ENCODE peak calls at places on chromosome 16, in eight cellular contexts. One of them, this sample, is unnamed.

GRCh38 chr16:67389911-67390815 is 3.1 kb downstream of the TPPP3 start:
- DNase-seq in non-pigmented ciliary epithelial cell: no peak
- DNase-seq in HFF-Myc: no peak
- DNase-seq in NCI-H345: no peak
- DNase-seq in activated naive CD4-positive, alpha-beta T cell treated with anti-CD3 and anti-CD28 coated beads, Interleukin-2, amount 10 ng/mL, durations not matched to agents 7 days and 5 days: no peak
- DNase-seq in activated CD4-positive, CD25-positive, alpha-beta regulatory T cell treated with anti-CD3 and anti-CD28 coated beads, Interleukin-2, amount 50 U/mL, for 16 hours: no peak
- DNase-seq in cerebellar nuclear complex: no peak
- DNase-seq in NCI-H774: no peak
- DNase-seq in this sample: peak; percentile 43

GRCh38 chr16:21326459-21326858 is 48.4 kb upstream of the CRYM start:
- DNase-seq in cerebellar nuclear complex: no peak
- DNase-seq in activated CD4-positive, CD25-positive, alpha-beta regulatory T cell treated with anti-CD3 and anti-CD28 coated beads, Interleukin-2, amount 50 U/mL, for 16 hours: no peak
- DNase-seq in non-pigmented ciliary epithelial cell: no peak
- DNase-seq in NCI-H774: no peak
- DNase-seq in activated naive CD4-positive, alpha-beta T cell treated with anti-CD3 and anti-CD28 coated beads, Interleukin-2, amount 10 ng/mL, durations not matched to agents 7 days and 5 days: no peak
- DNase-seq in HFF-Myc: no peak
- DNase-seq in NCI-H345: no peak
- DNase-seq in this sample: no peak

GRCh38 chr16:75062135-75062943 is 54.2 kb downstream of the LDHD start:
- DNase-seq in non-pigmented ciliary epithelial cell: no peak
- DNase-seq in NCI-H774: no peak
- DNase-seq in cerebellar nuclear complex: no peak
- DNase-seq in NCI-H345: no peak
- DNase-seq in activated naive CD4-positive, alpha-beta T cell treated with anti-CD3 and anti-CD28 coated beads, Interleukin-2, amount 10 ng/mL, durations not matched to agents 7 days and 5 days: no peak
- DNase-seq in HFF-Myc: no peak
- DNase-seq in activated CD4-positive, CD25-positive, alpha-beta regulatory T cell treated with anti-CD3 and anti-CD28 coated beads, Interleukin-2, amount 50 U/mL, for 16 hours: no peak
- DNase-seq in this sample: peak; percentile 80

GRCh38 chr16:58187092-58187491 is 10.8 kb downstream of the CSNK2A2 start:
- DNase-seq in cerebellar nuclear complex: no peak
- DNase-seq in non-pigmented ciliary epithelial cell: no peak
- DNase-seq in NCI-H345: no peak
- DNase-seq in NCI-H774: no peak
- DNase-seq in activated CD4-positive, CD25-positive, alpha-beta regulatory T cell treated with anti-CD3 and anti-CD28 coated beads, Interleukin-2, amount 50 U/mL, for 16 hours: no peak
- DNase-seq in activated naive CD4-positive, alpha-beta T cell treated with anti-CD3 and anti-CD28 coated beads, Interleukin-2, amount 10 ng/mL, durations not matched to agents 7 days and 5 days: no peak
- DNase-seq in HFF-Myc: no peak
- DNase-seq in this sample: no peak

GRCh38 chr16:88331989-88332920 is 50.5 kb upstream of the ZNF469 start:
- DNase-seq in HFF-Myc: peak; percentile 95
- DNase-seq in activated naive CD4-positive, alpha-beta T cell treated with anti-CD3 and anti-CD28 coated beads, Interleukin-2, amount 10 ng/mL, durations not matched to agents 7 days and 5 days: no peak
- DNase-seq in non-pigmented ciliary epithelial cell: peak; percentile 99
- DNase-seq in NCI-H774: no peak
- DNase-seq in cerebellar nuclear complex: no peak
- DNase-seq in NCI-H345: no peak
- DNase-seq in activated CD4-positive, CD25-positive, alpha-beta regulatory T cell treated with anti-CD3 and anti-CD28 coated beads, Interleukin-2, amount 50 U/mL, for 16 hours: no peak
- DNase-seq in this sample: no peak

GRCh38 chr16:65195998-65196397 is 74.1 kb upstream of the CDH11 start:
- DNase-seq in NCI-H345: no peak
- DNase-seq in activated naive CD4-positive, alpha-beta T cell treated with anti-CD3 and anti-CD28 coated beads, Interleukin-2, amount 10 ng/mL, durations not matched to agents 7 days and 5 days: no peak
- DNase-seq in cerebellar nuclear complex: no peak
- DNase-seq in HFF-Myc: no peak
- DNase-seq in activated CD4-positive, CD25-positive, alpha-beta regulatory T cell treated with anti-CD3 and anti-CD28 coated beads, Interleukin-2, amount 50 U/mL, for 16 hours: no peak
- DNase-seq in non-pigmented ciliary epithelial cell: no peak
- DNase-seq in NCI-H774: no peak
- DNase-seq in this sample: no peak

GRCh38 chr16:49918257-49918656 is 62.3 kb upstream of the ZNF423 start:
- DNase-seq in cerebellar nuclear complex: no peak
- DNase-seq in NCI-H345: no peak
- DNase-seq in non-pigmented ciliary epithelial cell: no peak
- DNase-seq in activated CD4-positive, CD25-positive, alpha-beta regulatory T cell treated with anti-CD3 and anti-CD28 coated beads, Interleukin-2, amount 50 U/mL, for 16 hours: no peak
- DNase-seq in HFF-Myc: no peak
- DNase-seq in NCI-H774: no peak
- DNase-seq in activated naive CD4-positive, alpha-beta T cell treated with anti-CD3 and anti-CD28 coated beads, Interleukin-2, amount 10 ng/mL, durations not matched to agents 7 days and 5 days: no peak
- DNase-seq in this sample: no peak

GRCh38 chr16:3157229-3158013 is 22.6 kb downstream of the ZNF213 start:
- DNase-seq in activated CD4-positive, CD25-positive, alpha-beta regulatory T cell treated with anti-CD3 and anti-CD28 coated beads, Interleukin-2, amount 50 U/mL, for 16 hours: no peak
- DNase-seq in NCI-H774: peak; percentile 68
- DNase-seq in non-pigmented ciliary epithelial cell: peak; percentile 97
- DNase-seq in activated naive CD4-positive, alpha-beta T cell treated with anti-CD3 and anti-CD28 coated beads, Interleukin-2, amount 10 ng/mL, durations not matched to agents 7 days and 5 days: peak; percentile 56
- DNase-seq in cerebellar nuclear complex: no peak
- DNase-seq in NCI-H345: peak; percentile 78
- DNase-seq in HFF-Myc: peak; percentile 97
- DNase-seq in this sample: peak; percentile 53

GRCh38 chr16:72621651-72622050 is 426.3 kb downstream of the ZFHX3 start:
- DNase-seq in activated CD4-positive, CD25-positive, alpha-beta regulatory T cell treated with anti-CD3 and anti-CD28 coated beads, Interleukin-2, amount 50 U/mL, for 16 hours: no peak
- DNase-seq in cerebellar nuclear complex: no peak
- DNase-seq in NCI-H774: no peak
- DNase-seq in non-pigmented ciliary epithelial cell: no peak
- DNase-seq in activated naive CD4-positive, alpha-beta T cell treated with anti-CD3 and anti-CD28 coated beads, Interleukin-2, amount 10 ng/mL, durations not matched to agents 7 days and 5 days: no peak
- DNase-seq in NCI-H345: no peak
- DNase-seq in HFF-Myc: no peak
- DNase-seq in this sample: no peak